ENCODE peak calls at places on chromosome 13, in four cellular contexts. One of them, this sample, is unnamed.

GRCh38 chr13:27270594-27271520 is at the start of gene RASL11A:
- DNase-seq in omental fat pad: peak
- DNase-seq in activated CD8-positive, alpha-beta T cell treated with anti-CD3 and anti-CD28 coated beads for 36 hours: peak
- DNase-seq in lower lobe of right lung: peak
- DNase-seq in this sample: peak

GRCh38 chr13:51808811-51809210 is 4.8 kb upstream of the DHRS12 start:
- DNase-seq in omental fat pad: no peak
- DNase-seq in activated CD8-positive, alpha-beta T cell treated with anti-CD3 and anti-CD28 coated beads for 36 hours: no peak
- DNase-seq in lower lobe of right lung: no peak
- DNase-seq in this sample: no peak

GRCh38 chr13:46738055-46738454 is 58.9 kb downstream of the ESD start:
- DNase-seq in omental fat pad: no peak
- DNase-seq in activated CD8-positive, alpha-beta T cell treated with anti-CD3 and anti-CD28 coated beads for 36 hours: no peak
- DNase-seq in lower lobe of right lung: no peak
- DNase-seq in this sample: no peak

GRCh38 chr13:36879218-36879938 is 40.7 kb downstream of the SMAD9 start:
- DNase-seq in omental fat pad: no peak
- DNase-seq in activated CD8-positive, alpha-beta T cell treated with anti-CD3 and anti-CD28 coated beads for 36 hours: no peak
- DNase-seq in lower lobe of right lung: peak
- DNase-seq in this sample: no peak

GRCh38 chr13:28568286-28568685 is 73.4 kb upstream of the FLT1 start:
- DNase-seq in omental fat pad: no peak
- DNase-seq in activated CD8-positive, alpha-beta T cell treated with anti-CD3 and anti-CD28 coated beads for 36 hours: no peak
- DNase-seq in lower lobe of right lung: peak
- DNase-seq in this sample: no peak

GRCh38 chr13:43390101-43390500 is 366.7 kb downstream of the DNAJC15 start:
- DNase-seq in omental fat pad: no peak
- DNase-seq in activated CD8-positive, alpha-beta T cell treated with anti-CD3 and anti-CD28 coated beads for 36 hours: no peak
- DNase-seq in lower lobe of right lung: no peak
- DNase-seq in this sample: no peak

GRCh38 chr13:75195479-75196111 is 286.4 kb downstream of the TBC1D4 start:
- DNase-seq in omental fat pad: no peak
- DNase-seq in activated CD8-positive, alpha-beta T cell treated with anti-CD3 and anti-CD28 coated beads for 36 hours: no peak
- DNase-seq in lower lobe of right lung: no peak
- DNase-seq in this sample: no peak

GRCh38 chr13:21237081-21237480 is 60.6 kb downstream of the MRPL57 start:
- DNase-seq in omental fat pad: no peak
- DNase-seq in activated CD8-positive, alpha-beta T cell treated with anti-CD3 and anti-CD28 coated beads for 36 hours: no peak
- DNase-seq in lower lobe of right lung: no peak
- DNase-seq in this sample: no peak

GRCh38 chr13:104382941-104383340 is 1316.7 kb upstream of the SLC10A2 start:
- DNase-seq in omental fat pad: no peak
- DNase-seq in activated CD8-positive, alpha-beta T cell treated with anti-CD3 and anti-CD28 coated beads for 36 hours: no peak
- DNase-seq in lower lobe of right lung: no peak
- DNase-seq in this sample: no peak

GRCh38 chr13:97515643-97516042 is 81.7 kb downstream of the RAP2A start:
- DNase-seq in omental fat pad: no peak
- DNase-seq in activated CD8-positive, alpha-beta T cell treated with anti-CD3 and anti-CD28 coated beads for 36 hours: no peak
- DNase-seq in lower lobe of right lung: no peak
- DNase-seq in this sample: no peak
- TF ChIP-seq CTCF in omental fat pad: no peak
- TF ChIP-seq CTCF in activated CD8-positive, alpha-beta T cell treated with anti-CD3 and anti-CD28 coated beads for 36 hours: no peak
- TF ChIP-seq CTCF in lower lobe of right lung: no peak
- TF ChIP-seq CTCF in this sample: no peak

DNA sequence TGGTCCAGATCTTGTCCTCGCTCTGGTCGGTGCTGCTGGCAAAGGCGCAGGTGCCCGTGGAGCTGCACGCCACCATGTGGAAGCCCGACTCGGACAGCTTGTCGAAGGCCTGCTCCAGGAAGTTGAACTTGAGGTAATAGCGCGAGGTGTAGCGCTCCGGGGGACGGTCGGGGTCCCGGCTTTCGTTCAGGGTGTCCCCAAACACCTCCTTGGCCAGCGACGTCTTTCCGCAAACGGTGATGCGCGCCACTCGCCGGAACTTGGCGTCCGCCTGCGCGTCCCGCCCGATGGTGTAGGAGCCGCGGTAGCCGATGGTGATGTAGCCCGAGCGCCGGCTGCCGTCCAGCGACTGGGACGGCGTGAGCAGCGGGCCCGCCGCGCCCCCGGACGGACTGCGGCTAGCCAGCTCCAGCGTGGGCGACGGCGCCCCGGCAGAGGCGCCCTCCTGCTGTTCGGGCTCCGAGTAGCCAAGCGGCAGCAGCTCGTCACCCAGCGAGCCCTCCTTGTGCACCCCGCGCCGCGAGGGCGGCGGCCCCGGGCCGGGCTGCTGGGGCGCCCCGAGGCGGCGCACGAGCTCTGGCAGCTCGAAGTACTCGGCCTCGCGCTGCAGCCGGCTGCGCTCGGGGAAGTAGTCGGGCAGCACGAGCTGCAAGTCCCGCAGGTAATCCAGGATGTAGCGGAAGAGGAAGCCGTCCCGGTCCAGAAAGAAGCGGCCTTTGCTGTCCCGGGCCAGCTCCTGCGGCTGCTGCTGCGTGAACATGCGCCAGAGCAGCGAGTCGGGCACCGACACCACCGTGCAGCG is 801 bp downstream of the KCTD12 start:
- DNase-seq in omental fat pad: peak
- DNase-seq in activated CD8-positive, alpha-beta T cell treated with anti-CD3 and anti-CD28 coated beads for 36 hours: peak
- DNase-seq in lower lobe of right lung: peak
- DNase-seq in this sample: peak
- TF ChIP-seq CTCF in omental fat pad: no peak
- TF ChIP-seq CTCF in activated CD8-positive, alpha-beta T cell treated with anti-CD3 and anti-CD28 coated beads for 36 hours: no peak
- TF ChIP-seq CTCF in lower lobe of right lung: peak
- TF ChIP-seq CTCF in this sample: no peak

GRCh38 chr13:99666146-99666805 is 165.0 kb downstream of the TM9SF2 start:
- DNase-seq in omental fat pad: no peak
- DNase-seq in activated CD8-positive, alpha-beta T cell treated with anti-CD3 and anti-CD28 coated beads for 36 hours: no peak
- DNase-seq in lower lobe of right lung: no peak
- DNase-seq in this sample: no peak
- TF ChIP-seq CTCF in omental fat pad: no peak
- TF ChIP-seq CTCF in activated CD8-positive, alpha-beta T cell treated with anti-CD3 and anti-CD28 coated beads for 36 hours: no peak
- TF ChIP-seq CTCF in lower lobe of right lung: no peak
- TF ChIP-seq CTCF in this sample: no peak

DNA sequence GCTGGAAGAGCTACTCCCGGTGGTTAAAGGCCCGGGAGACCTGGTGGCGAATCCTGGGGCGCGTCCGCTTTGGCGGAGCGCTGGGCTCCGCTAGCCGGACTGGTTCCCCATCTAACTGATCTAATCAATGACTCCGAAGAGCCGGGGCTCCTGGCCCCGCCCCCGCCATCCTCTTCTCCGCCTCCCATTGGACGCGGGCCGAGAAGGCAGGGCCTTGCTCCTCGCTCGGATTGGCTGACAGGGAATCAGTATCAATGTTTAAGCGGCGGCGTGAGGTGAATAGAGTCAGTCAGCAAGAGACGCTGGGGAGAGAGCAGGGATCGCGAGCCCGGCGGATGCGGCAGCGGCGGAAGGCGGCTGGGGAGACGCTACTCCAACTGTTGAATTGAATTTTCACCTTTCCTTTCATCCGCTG is 1.7 kb upstream of the PCDH17 start:
- DNase-seq in omental fat pad: peak
- DNase-seq in activated CD8-positive, alpha-beta T cell treated with anti-CD3 and anti-CD28 coated beads for 36 hours: peak
- DNase-seq in lower lobe of right lung: peak
- DNase-seq in this sample: no peak
- TF ChIP-seq CTCF in omental fat pad: no peak
- TF ChIP-seq CTCF in activated CD8-positive, alpha-beta T cell treated with anti-CD3 and anti-CD28 coated beads for 36 hours: no peak
- TF ChIP-seq CTCF in lower lobe of right lung: no peak
- TF ChIP-seq CTCF in this sample: no peak

GRCh38 chr13:50386527-50387123 is 371.4 kb downstream of the KCNRG start:
- DNase-seq in omental fat pad: no peak
- DNase-seq in activated CD8-positive, alpha-beta T cell treated with anti-CD3 and anti-CD28 coated beads for 36 hours: no peak
- DNase-seq in lower lobe of right lung: no peak
- DNase-seq in this sample: no peak

GRCh38 chr13:50389726-50390125 is 374.5 kb downstream of the KCNRG start:
- DNase-seq in omental fat pad: no peak
- DNase-seq in activated CD8-positive, alpha-beta T cell treated with anti-CD3 and anti-CD28 coated beads for 36 hours: no peak
- DNase-seq in lower lobe of right lung: no peak
- DNase-seq in this sample: no peak

GRCh38 chr13:50384724-50385123 is 369.5 kb downstream of the KCNRG start:
- DNase-seq in omental fat pad: no peak
- DNase-seq in activated CD8-positive, alpha-beta T cell treated with anti-CD3 and anti-CD28 coated beads for 36 hours: no peak
- DNase-seq in lower lobe of right lung: no peak
- DNase-seq in this sample: no peak

GRCh38 chr13:50388481-50388880 is 373.2 kb downstream of the KCNRG start:
- DNase-seq in omental fat pad: no peak
- DNase-seq in activated CD8-positive, alpha-beta T cell treated with anti-CD3 and anti-CD28 coated beads for 36 hours: no peak
- DNase-seq in lower lobe of right lung: no peak
- DNase-seq in this sample: no peak

GRCh38 chr13:50387124-50387581 is 371.9 kb downstream of the KCNRG start:
- DNase-seq in omental fat pad: no peak
- DNase-seq in activated CD8-positive, alpha-beta T cell treated with anti-CD3 and anti-CD28 coated beads for 36 hours: peak
- DNase-seq in lower lobe of right lung: peak
- DNase-seq in this sample: no peak
- TF ChIP-seq CTCF in omental fat pad: no peak
- TF ChIP-seq CTCF in activated CD8-positive, alpha-beta T cell treated with anti-CD3 and anti-CD28 coated beads for 36 hours: peak
- TF ChIP-seq CTCF in lower lobe of right lung: peak
- TF ChIP-seq CTCF in this sample: no peak

DNA sequence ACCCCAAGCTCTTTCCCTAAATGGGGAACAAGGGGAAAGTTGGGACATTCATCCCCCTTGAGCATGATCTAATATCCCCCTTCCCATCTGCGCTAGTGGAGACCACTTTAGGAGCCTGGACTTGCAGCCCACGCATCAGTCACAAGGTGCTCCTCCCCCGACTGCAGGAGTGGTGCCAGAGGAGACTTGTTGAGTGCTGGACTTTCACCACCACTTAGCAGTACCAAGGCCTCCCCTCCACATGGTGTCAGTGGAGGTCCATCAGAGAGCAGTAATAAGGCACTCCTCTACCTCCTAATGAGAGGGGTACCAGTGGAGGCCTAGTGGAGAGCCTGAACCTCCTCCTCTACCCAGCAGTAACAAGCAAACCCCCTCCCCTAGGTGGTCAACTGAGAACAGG is 22.5 kb downstream of the CAB39L start:
- DNase-seq in omental fat pad: no peak
- DNase-seq in activated CD8-positive, alpha-beta T cell treated with anti-CD3 and anti-CD28 coated beads for 36 hours: peak
- DNase-seq in lower lobe of right lung: no peak
- DNase-seq in this sample: no peak
- TF ChIP-seq CTCF in omental fat pad: no peak
- TF ChIP-seq CTCF in activated CD8-positive, alpha-beta T cell treated with anti-CD3 and anti-CD28 coated beads for 36 hours: no peak
- TF ChIP-seq CTCF in lower lobe of right lung: no peak
- TF ChIP-seq CTCF in this sample: no peak

This sample was measured in natural killer cell.